ENCODE peak calls at places on chromosomes 11 and 22, in seven cellular contexts. O is NCI-H187 treated with DMSO at 0.1 percent for 48 hours, T is NT2/D1, Q is NCI-H460, R is neural crest cell, X is T-helper 2 cell, D is endodermal cell. P is an unnamed sample.

GRCh38 chr11:1727088-1727690 is 23.2 kb downstream of the IFITM10 start:
- DNase-seq in D (peak), Q (no peak), T (no peak), O (no peak), R (no peak), X (no peak), P (no peak)

GRCh38 chr11:69157156-69157821 is 1.6 kb downstream of the SMIM38 start:
- DNase-seq in D (no peak), T (no peak), Q (no peak), R (peak), X (no peak), O (no peak), P (peak)

GRCh38 chr11:82049199-82049598 is 684.5 kb downstream of the FAM181B start:
- DNase-seq in O (no peak), D (no peak), R (no peak), Q (no peak), X (no peak), T (no peak), P (no peak)

GRCh38 chr11:123560001-123560400 is 94.4 kb downstream of the SCN3B start:
- DNase-seq in O (no peak), Q (no peak), D (no peak), X (peak), R (no peak), T (no peak), P (no peak)

GRCh38 chr11:72574046-72574445 is 100.2 kb downstream of the PDE2A start:
- DNase-seq in O (no peak), Q (no peak), T (no peak), X (no peak), D (peak), R (no peak), P (no peak)

GRCh38 chr11:13679768-13680167 is 11.3 kb downstream of the FAR1 start:
- DNase-seq in D (no peak), O (no peak), X (no peak), R (no peak), T (no peak), Q (no peak), P (no peak)

GRCh38 chr11:79439430-79439892 is 1.4 kb downstream of the TENM4 start:
- DNase-seq in D (no peak), X (peak), Q (no peak), R (no peak), T (no peak), O (no peak), P (peak)

GRCh38 chr22:23396362-23397007 is 183.6 kb downstream of the IGLL1 start:
- DNase-seq in D (no peak), R (no peak), X (no peak), T (no peak), Q (no peak), O (no peak), P (no peak)

GRCh38 chr22:22558972-22559603 is at the start of gene PRAME:
- DNase-seq in D (peak), Q (peak), T (peak), X (peak), O (peak), R (peak), P (no peak)

GRCh38 chr11:83070044-83070877 is 1.4 kb downstream of the RAB30 start:
- DNase-seq in D (peak), Q (peak), T (peak), R (no peak), X (no peak), O (no peak), P (no peak)

GRCh38 chr11:46247090-46247489 is 30.4 kb upstream of the CREB3L1 start:
- DNase-seq in X (no peak), T (no peak), R (no peak), D (no peak), Q (no peak), O (no peak), P (no peak)

GRCh38 chr11:61627831-61628753 is 47.2 kb upstream of the SYT7 start:
- DNase-seq in D (peak), O (no peak), X (peak), Q (peak), T (peak), R (peak), P (peak)

GRCh38 chr11:117037279-117037951 is 60.8 kb downstream of the SIK3 start:
- DNase-seq in O (no peak), X (peak), D (no peak), Q (no peak), R (no peak), T (no peak), P (no peak)

GRCh38 chr11:88301478-88302140 is 35.9 kb downstream of the CTSC start:
- DNase-seq in Q (no peak), X (peak), R (no peak), T (no peak), O (no peak), D (no peak), P (no peak)

GRCh38 chr22:47334596-47334995 is 572.1 kb downstream of the TBC1D22A start:
- DNase-seq in R (no peak), Q (no peak), T (no peak), X (no peak), D (no peak), O (no peak), P (no peak)

GRCh38 chr11:79626135-79626748 is 185.4 kb upstream of the TENM4 start:
- DNase-seq in O (no peak), T (no peak), Q (no peak), R (no peak), D (no peak), X (peak), P (no peak)

GRCh38 chr22:39943366-39943765 is 16.8 kb upstream of the TMA7B start:
- DNase-seq in Q (no peak), T (no peak), R (no peak), O (no peak), D (peak), X (no peak), P (no peak)

GRCh38 chr11:69269926-69270697 is 23.8 kb upstream of the MYEOV start:
- DNase-seq in T (no peak), R (no peak), Q (no peak), O (no peak), D (no peak), X (no peak), P (no peak)

GRCh38 chr22:19822301-19823117 is 32.2 kb downstream of the GNB1L start:
- DNase-seq in R (no peak), X (no peak), T (no peak), O (no peak), Q (no peak), D (peak), P (no peak)

GRCh38 chr11:64477675-64478074 is 113.3 kb upstream of the SLC22A12 start:
- DNase-seq in T (no peak), D (no peak), O (no peak), Q (no peak), R (no peak), X (no peak), P (no peak)

GRCh38 chr11:46246514-46246913 is 30.9 kb upstream of the CREB3L1 start:
- DNase-seq in R (no peak), D (no peak), X (no peak), Q (no peak), T (no peak), O (no peak), P (no peak)

GRCh38 chr11:35796542-35796941 is 134.0 kb downstream of the TRIM44 start:
- DNase-seq in O (no peak), D (no peak), Q (peak), R (no peak), X (no peak), T (no peak), P (no peak)

GRCh38 chr11:133955091-133955846 is 1.5 kb downstream of the IGSF9B start:
- DNase-seq in R (no peak), X (peak), T (no peak), O (no peak), Q (no peak), D (peak), P (no peak)

GRCh38 chr11:64787526-64788320 is 9.4 kb upstream of the SF1 start:
- DNase-seq in R (peak), X (peak), Q (peak), D (peak), T (no peak), O (no peak), P (peak)